ENCODE peak calls at places on chromosomes 13 and 19, in nine cellular contexts. X, U, C, O, L, Q, W, P and R are unnamed samples.

GRCh38 chr19:54096642-54097106 is 3.9 kb downstream of the OSCAR start:
- DNase-seq in X (peak; percentile 68), U (no peak), C (peak; percentile 62), O (peak; percentile 19), L (peak; percentile 86), Q (no peak), W (no peak), P (peak; percentile 62), R (no peak)

GRCh38 chr19:23440791-23441190 is 45.5 kb upstream of the ZNF91 start:
- DNase-seq in X (no peak), U (no peak), C (peak; percentile 76), O (no peak), L (no peak), Q (no peak), W (peak; percentile 34), P (peak; percentile 68), R (no peak)

GRCh38 chr19:13277104-13277809 is 127.0 kb downstream of the IER2 start:
- DNase-seq in X (no peak), U (peak; percentile 55), C (peak; percentile 86), O (peak; percentile 80), L (peak; percentile 81), Q (no peak), W (no peak), P (peak; percentile 72), R (peak; percentile 49)

GRCh38 chr19:844300-844971 is 3.6 kb downstream of the PRTN3 start:
- DNase-seq in X (no peak), U (no peak), C (no peak), O (no peak), L (no peak), Q (no peak), W (no peak), P (no peak), R (no peak)

GRCh38 chr19:15126511-15126910 is 19.3 kb downstream of the SYDE1 start:
- DNase-seq in X (no peak), U (no peak), C (no peak), O (no peak), L (no peak), Q (no peak), W (no peak), P (no peak), R (no peak)

GRCh38 chr13:27450921-27451461 is 627 bp upstream of the MTIF3 start:
- DNase-seq in X (peak; percentile 73), U (peak; percentile 53), C (peak; percentile 64), O (peak; percentile 55), L (peak; percentile 92), Q (no peak), W (no peak), P (peak; percentile 70), R (peak; percentile 37)

GRCh38 chr19:34217952-34218817 is 36.2 kb upstream of the GARRE1 start:
- DNase-seq in X (no peak), U (peak; percentile 39), C (no peak), O (no peak), L (no peak), Q (no peak), W (no peak), P (no peak), R (peak; percentile 84)

GRCh38 chr13:42745655-42746054 is 35.7 kb upstream of the FAM216B start:
- DNase-seq in X (no peak), U (no peak), C (no peak), O (no peak), L (no peak), Q (no peak), W (no peak), P (no peak), R (no peak)

GRCh38 chr19:3530389-3530788 is 8.6 kb upstream of the TEKTIP1 start:
- DNase-seq in X (no peak), U (no peak), C (no peak), O (no peak), L (no peak), Q (no peak), W (no peak), P (no peak), R (no peak)

GRCh38 chr19:33876619-33877018 is 79.9 kb downstream of the KCTD15 start:
- DNase-seq in X (no peak), U (no peak), C (no peak), O (no peak), L (no peak), Q (no peak), W (peak; percentile 45), P (no peak), R (no peak)

GRCh38 chr19:45408121-45408520 is 1.7 kb downstream of the POLR1G start:
- DNase-seq in X (no peak), U (no peak), C (no peak), O (no peak), L (no peak), Q (no peak), W (no peak), P (no peak), R (no peak)

GRCh38 chr19:30710721-30711120 is 338.5 kb downstream of the ZNF536 start:
- DNase-seq in X (no peak), U (no peak), C (no peak), O (no peak), L (no peak), Q (no peak), W (no peak), P (no peak), R (no peak)

GRCh38 chr19:17513801-17514200 is 2.4 kb downstream of the PGLS start:
- DNase-seq in X (no peak), U (no peak), C (no peak), O (no peak), L (no peak), Q (no peak), W (no peak), P (no peak), R (no peak)

GRCh38 chr19:17137417-17137816 is 61.8 kb downstream of the MYO9B start:
- DNase-seq in X (no peak), U (peak; percentile 55), C (no peak), O (no peak), L (no peak), Q (no peak), W (no peak), P (no peak), R (no peak)

GRCh38 chr13:111411186-111411858 is 90.9 kb downstream of the TEX29 start:
- DNase-seq in X (peak; percentile 12), U (no peak), C (peak; percentile 22), O (no peak), L (no peak), Q (no peak), W (no peak), P (no peak), R (no peak)

GRCh38 chr19:29806098-29806866 is 5.5 kb upstream of the CCNE1 start:
- DNase-seq in X (peak; percentile 67), U (no peak), C (peak; percentile 58), O (no peak), L (peak; percentile 66), Q (no peak), W (no peak), P (peak; percentile 56), R (no peak)

GRCh38 chr13:33642374-33643065 is 175.4 kb upstream of the RFC3 start:
- DNase-seq in X (peak; percentile 94), U (no peak), C (no peak), O (no peak), L (no peak), Q (peak; percentile 95), W (no peak), P (no peak), R (no peak)

GRCh38 chr13:47672982-47673670 is 327.9 kb downstream of the SUCLA2 start:
- DNase-seq in X (no peak), U (no peak), C (no peak), O (no peak), L (no peak), Q (no peak), W (no peak), P (no peak), R (no peak)

GRCh38 chr13:98265669-98266551 is 88.8 kb upstream of the RNF113B start:
- DNase-seq in X (no peak), U (peak; percentile 65), C (no peak), O (no peak), L (no peak), Q (peak; percentile 54), W (no peak), P (no peak), R (no peak)

GRCh38 chr19:57321746-57322145 is 1.5 kb downstream of the ZNF543 start:
- DNase-seq in X (no peak), U (no peak), C (no peak), O (no peak), L (no peak), Q (no peak), W (no peak), P (no peak), R (no peak)

GRCh38 chr13:27967736-27968315 is 1.3 kb downstream of the CDX2 start:
- DNase-seq in X (no peak), U (peak; percentile 24), C (peak; percentile 49), O (no peak), L (no peak), Q (no peak), W (no peak), P (no peak), R (no peak)

GRCh38 chr13:114130708-114131580 is 1.5 kb downstream of the RASA3 start:
- DNase-seq in X (peak; percentile 81), U (no peak), C (peak; percentile 78), O (no peak), L (peak; percentile 89), Q (no peak), W (no peak), P (no peak), R (no peak)

DNA sequence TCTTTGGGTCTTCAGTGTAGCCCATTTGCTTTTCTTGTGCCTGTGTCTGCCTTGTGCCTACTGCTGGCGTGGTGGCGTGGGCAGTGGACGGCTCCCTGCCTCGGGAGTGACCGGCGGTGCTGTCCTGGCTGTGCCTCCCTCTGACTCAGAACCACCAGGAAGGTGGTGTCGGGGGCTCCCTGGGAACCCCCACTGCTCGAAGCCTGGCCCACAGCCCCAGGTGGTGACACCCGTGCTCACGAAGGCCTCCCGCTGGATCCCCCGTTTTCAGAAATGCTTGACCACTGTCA is 5.1 kb upstream of the AMH start:
- DNase-seq in X (no peak), U (no peak), C (no peak), O (no peak), L (no peak), Q (no peak), W (no peak), P (no peak), R (no peak)
- H3K4me1 ChIP-seq in X (peaks cover 56% of the 10 kb centered on the region), U (peaks cover 68% of the 10 kb centered on the region), C (peaks cover 17% of the 10 kb centered on the region), O (no peaks in the 10 kb centered on the region), L (peaks cover 70% of the 10 kb centered on the region), Q (peaks cover 47% of the 10 kb centered on the region), W (peaks cover 41% of the 10 kb centered on the region), P (peaks cover 6% of the 10 kb centered on the region), R (peaks cover 12% of the 10 kb centered on the region)

GRCh38 chr19:50719566-50719965 is at the start of gene SHANK1:
- DNase-seq in X (no peak), U (no peak), C (peak; percentile 85), O (no peak), L (no peak), Q (no peak), W (no peak), P (peak; percentile 72), R (no peak)
- TF ChIP-seq POLR2AphosphoS5 in X (no peak), U (no peak), C (no peak), O (no peak), L (no peak), Q (no peak), W (no peak), P (no peak), R (no peak)

GRCh38 chr19:48444933-48445194 is 919 bp upstream of the GRWD1 start:
- DNase-seq in X (no peak), U (no peak), C (no peak), O (no peak), L (no peak), Q (no peak), W (no peak), P (no peak), R (no peak)
- H3K27ac ChIP-seq in X (peak overlapping the region; percentile 86), U (peak overlapping the region; percentile 91), C (no peak overlapping the region), O (peak overlapping the region; percentile 85), L (peak overlapping the region; percentile 88), Q (peak overlapping the region; percentile 88), W (peak overlapping the region; percentile 88), P (no peak overlapping the region), R (peak overlapping the region; percentile 83)

GRCh38 chr13:106343831-106344230 is 191.6 kb downstream of the EFNB2 start:
- DNase-seq in X (no peak), U (no peak), C (no peak), O (no peak), L (no peak), Q (no peak), W (no peak), P (no peak), R (no peak)
- H3K4me1 ChIP-seq in X (peaks cover 16% of the 10 kb centered on the region), U (peaks cover 11% of the 10 kb centered on the region), C (peaks cover 29% of the 10 kb centered on the region), O (peaks cover 14% of the 10 kb centered on the region), L (no peaks in the 10 kb centered on the region), Q (no peaks in the 10 kb centered on the region), W (peaks cover 9% of the 10 kb centered on the region), P (peaks cover 2% of the 10 kb centered on the region), R (no peaks in the 10 kb centered on the region)